ENCODE peak calls at places on chromosome 1, in ten cellular contexts. Q is spleen, W is heart left ventricle, R is transverse colon, D is ovary, V is suprapubic skin, C is uterus, G is IMR-90, A is prostate gland, H is stomach. Z is an unnamed sample.

GRCh38 chr1:234962340-234962989 is 166.2 kb downstream of the TOMM20 start:
- DNase-seq in R (no peak), C (peak; percentile 79), V (peak; percentile 85), A (no peak), D (no peak), G (peak; percentile 100), W (no peak), Q (no peak), H (no peak), Z (peak; percentile 32)

GRCh38 chr1:26537951-26538352 is 8.4 kb downstream of the RPS6KA1 start:
- DNase-seq in V (peak; percentile 72), D (no peak), R (peak; percentile 60), Q (peak; percentile 87), C (no peak), G (peak; percentile 45), W (no peak), H (no peak), A (no peak), Z (no peak)

GRCh38 chr1:75539230-75540116 is 71.4 kb downstream of the SLC44A5 start:
- DNase-seq in A (no peak), C (no peak), R (no peak), D (no peak), V (no peak), Q (no peak), W (no peak), G (no peak), H (no peak), Z (no peak)

GRCh38 chr1:13965770-13966398 is 265.9 kb downstream of the PRDM2 start:
- DNase-seq in D (peak; percentile 80), C (peak; percentile 24), H (peak; percentile 33), Q (no peak), G (peak; percentile 26), A (peak; percentile 45), W (peak; percentile 62), V (no peak), R (peak; percentile 41), Z (peak; percentile 61)

GRCh38 chr1:92934395-92935378 is 26.6 kb downstream of the DIPK1A start:
- DNase-seq in D (no peak), G (peak; percentile 76), W (peak; percentile 38), H (peak; percentile 44), C (peak; percentile 62), R (peak; percentile 24), Q (no peak), A (peak; percentile 15), V (no peak), Z (peak; percentile 30)

GRCh38 chr1:20233394-20233793 is 47.1 kb upstream of the PLA2G2C start:
- DNase-seq in R (no peak), A (no peak), C (no peak), V (no peak), D (no peak), G (peak; percentile 38), Q (no peak), H (no peak), W (no peak), Z (no peak)

GRCh38 chr1:199313444-199313843 is 674.6 kb downstream of the PTPRC start:
- DNase-seq in W (no peak), R (no peak), A (no peak), V (no peak), H (no peak), G (no peak), Q (no peak), D (no peak), C (no peak), Z (no peak)

GRCh38 chr1:200626853-200627534 is 6.4 kb upstream of the KIF14 start:
- DNase-seq in R (no peak), A (no peak), C (no peak), W (no peak), Q (no peak), G (no peak), D (no peak), H (no peak), V (no peak), Z (no peak)

GRCh38 chr1:167166703-167167100 is 54.0 kb upstream of the POU2F1 start:
- DNase-seq in W (no peak), Q (no peak), G (no peak), H (no peak), R (peak; percentile 25), A (no peak), V (no peak), C (no peak), D (no peak), Z (no peak)

GRCh38 chr1:98051065-98051675 is 130.3 kb upstream of the DPYD start:
- DNase-seq in V (no peak), G (peak; percentile 83), W (peak; percentile 49), A (peak; percentile 47), H (peak; percentile 72), R (peak; percentile 69), D (no peak), Q (peak; percentile 77), C (peak; percentile 28), Z (peak; percentile 74)

GRCh38 chr1:3762151-3762872 is 10.1 kb downstream of the CCDC27 start:
- DNase-seq in R (no peak), W (no peak), Q (no peak), D (no peak), G (no peak), A (no peak), C (no peak), V (peak; percentile 72), H (no peak), Z (no peak)

GRCh38 chr1:114003431-114003830 is 24.2 kb downstream of the OLFML3 start:
- DNase-seq in A (no peak), C (no peak), H (no peak), G (no peak), W (peak; percentile 28), Q (no peak), R (no peak), V (no peak), D (no peak), Z (no peak)

GRCh38 chr1:35178874-35179380 is 14.0 kb downstream of the SFPQ start:
- DNase-seq in C (no peak), R (no peak), W (no peak), H (no peak), A (no peak), D (no peak), Q (no peak), G (no peak), V (no peak), Z (no peak)

GRCh38 chr1:212413902-212414327 is 771 bp downstream of the PACC1 start:
- DNase-seq in A (no peak), D (no peak), R (no peak), Q (no peak), W (no peak), C (no peak), V (no peak), H (no peak), G (peak; percentile 14), Z (no peak)

DNA sequence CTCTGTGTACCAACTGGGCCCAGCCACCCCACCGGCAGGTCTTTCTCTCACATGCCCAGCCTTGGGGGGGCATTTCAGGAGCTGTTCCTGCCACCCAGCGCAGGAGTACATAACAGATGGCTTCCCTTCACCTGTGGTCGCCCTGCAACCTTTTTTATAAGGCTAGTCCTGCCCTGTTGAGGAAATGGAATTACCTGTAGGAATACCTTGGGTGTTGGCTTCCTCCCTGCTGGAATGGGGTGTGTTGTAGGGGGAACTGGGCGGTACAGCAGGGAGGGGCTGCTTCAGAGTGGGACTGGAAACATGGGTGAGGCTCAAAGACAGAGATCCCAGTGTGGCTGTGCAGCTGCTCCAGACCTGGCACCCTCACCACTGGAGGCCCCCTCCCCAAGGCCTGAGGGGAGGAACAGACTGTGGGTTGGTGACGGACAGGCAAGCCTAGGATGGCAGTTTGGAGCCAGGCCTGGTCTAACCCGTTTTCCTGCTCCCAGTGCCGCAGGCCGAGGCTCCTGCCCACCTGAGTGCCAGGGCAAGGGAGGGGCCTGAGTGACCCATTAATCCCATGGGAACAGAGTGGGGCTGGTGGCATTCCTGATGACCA is 4.4 kb downstream of the EFNA3 start:
- DNase-seq in H (no peak), G (no peak), V (no peak), A (peak; percentile 62), W (no peak), R (peak; percentile 82), C (no peak), Q (peak; percentile 75), D (no peak), Z (no peak)
- H3K4me3 ChIP-seq in H (no peak overlapping the region), G (no peak overlapping the region), V (peak overlapping the region; percentile 61), A (no peak overlapping the region), W (no peak overlapping the region), R (no peak overlapping the region), C (no peak overlapping the region), Q (no peak overlapping the region), D (no peak overlapping the region), Z (no peak overlapping the region)

GRCh38 chr1:12166834-12167492 is at the start of gene TNFRSF1B:
- DNase-seq in Q (peak; percentile 96), R (peak; percentile 83), G (peak; percentile 29), D (peak; percentile 72), V (no peak), H (peak; percentile 81), C (no peak), W (peak; percentile 85), A (peak; percentile 28), Z (peak; percentile 35)
- TF ChIP-seq POLR2A in Q (peak; percentile 77), R (peak; percentile 55), G (peak; percentile 77), D (peak; percentile 78), V (peak; percentile 79), H (no peak), C (peak; percentile 91), W (peak; percentile 97), A (peak; percentile 89), Z (peak; percentile 16)

DNA sequence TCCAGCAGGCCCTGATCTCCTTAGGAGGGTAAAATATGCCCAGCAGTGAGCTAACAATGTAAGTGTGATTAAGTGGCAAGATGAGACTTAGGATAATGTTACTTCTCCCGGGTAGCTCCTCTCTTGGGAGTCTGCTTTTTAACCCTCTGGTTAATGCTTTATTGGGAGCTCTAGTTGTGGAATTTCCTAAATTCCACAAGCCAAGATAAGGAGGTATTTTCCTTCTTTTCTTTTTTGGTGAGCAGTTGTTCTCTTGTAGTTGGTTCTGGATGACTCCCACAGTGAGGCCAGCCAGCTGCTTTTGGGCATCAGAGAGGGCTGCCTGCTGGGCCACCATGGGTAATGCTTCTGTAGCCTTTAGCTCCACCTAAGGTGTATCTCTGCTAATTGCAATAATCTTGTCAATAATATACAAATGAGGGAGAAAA is 19.3 kb downstream of the C1orf52 start:
- DNase-seq in R (no peak), D (no peak), W (no peak), G (peak; percentile 18), V (no peak), H (no peak), Q (no peak), C (no peak), A (no peak), Z (peak; percentile 36)
- TF ChIP-seq CTCF in R (no peak), D (no peak), W (no peak), G (peak; percentile 25), V (no peak), H (no peak), Q (no peak), C (no peak), A (no peak), Z (peak; percentile 48)

DNA sequence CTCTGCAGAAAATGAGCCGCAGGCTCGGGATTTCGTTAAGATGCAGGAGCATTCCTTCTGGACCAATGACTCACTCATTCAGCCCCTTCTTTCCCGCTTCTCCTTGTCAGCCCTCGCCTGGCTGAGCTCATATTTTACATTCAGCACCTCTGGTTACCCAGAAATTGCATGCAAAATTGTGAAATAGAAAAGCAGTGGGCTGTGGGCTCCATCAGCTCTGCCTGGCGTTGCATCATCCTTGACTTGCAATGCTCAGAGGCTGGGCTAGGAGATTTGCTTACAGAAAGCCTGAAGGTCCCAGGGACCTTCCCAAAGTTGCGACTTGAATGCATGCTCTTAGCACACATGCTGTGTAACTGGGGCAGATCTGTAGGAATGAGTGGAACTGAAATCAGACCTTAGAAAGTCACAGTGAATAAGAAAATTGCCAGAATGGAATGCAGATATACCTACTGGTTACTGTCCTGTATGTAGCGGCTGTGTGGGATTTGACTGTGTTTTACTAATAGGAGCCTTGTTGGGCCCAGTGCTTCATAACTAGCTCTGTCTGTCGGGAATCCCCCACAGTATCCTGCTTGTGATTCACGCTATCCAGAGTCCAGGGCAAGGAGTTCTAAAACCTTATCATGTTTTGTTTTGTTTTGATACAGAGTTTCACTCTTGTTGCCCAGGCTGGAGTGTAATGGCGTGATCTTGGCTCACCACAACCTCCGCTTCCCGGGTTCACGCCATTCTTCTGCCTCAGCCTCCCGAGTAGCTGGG is 444.8 kb downstream of the KIF26B start:
- DNase-seq in G (peak; percentile 94), W (peak; percentile 47), D (no peak), A (no peak), C (no peak), Q (no peak), H (no peak), R (no peak), V (no peak), Z (peak; percentile 12)
- H3K4me3 ChIP-seq in G (no peak overlapping the region), W (peak overlapping the region; percentile 11), D (no peak overlapping the region), A (no peak overlapping the region), C (no peak overlapping the region), Q (no peak overlapping the region), H (no peak overlapping the region), R (no peak overlapping the region), V (no peak overlapping the region), Z (no peak overlapping the region)

Z was measured in body of pancreas.